ENCODE peak calls at places on chromosomes 7 and 10, in six cellular contexts. V, Q, J, Y, H and G are unnamed samples.

GRCh38 chr7:32501522-32501921 is 6.2 kb downstream of the AVL9 start:
- DNase-seq in J (no peak), V (no peak), H (no peak), Y (no peak), Q (peak), G (no peak)

GRCh38 chr7:22129166-22129565 is 183.5 kb upstream of the CDCA7L start:
- DNase-seq in V (no peak), H (no peak), J (no peak), Q (no peak), Y (no peak), G (no peak)

GRCh38 chr7:23418046-23418445 is 52.2 kb downstream of the IGF2BP3 start:
- DNase-seq in H (no peak), J (peak), V (no peak), Y (no peak), Q (no peak), G (no peak)

GRCh38 chr10:31749293-31749692 is 179.3 kb downstream of the ARHGAP12 start:
- DNase-seq in Y (peak), H (no peak), V (no peak), Q (no peak), J (no peak), G (no peak)

GRCh38 chr7:12315049-12315448 is 88.6 kb downstream of the VWDE start:
- DNase-seq in Q (no peak), J (no peak), H (no peak), V (no peak), Y (no peak), G (no peak)

GRCh38 chr7:35729061-35729783 is 34.3 kb upstream of the HERPUD2 start:
- DNase-seq in J (peak), H (peak), Q (no peak), V (no peak), Y (no peak), G (no peak)

GRCh38 chr10:1101946-1102345 is 45.8 kb downstream of the WDR37 start:
- DNase-seq in Q (no peak), V (no peak), Y (no peak), J (no peak), H (no peak), G (no peak)

GRCh38 chr10:35780970-35781642 is 139.0 kb upstream of the FZD8 start:
- DNase-seq in Q (no peak), H (no peak), J (no peak), Y (no peak), V (no peak), G (no peak)

GRCh38 chr10:45403151-45403550 is 29.1 kb downstream of the ALOX5 start:
- DNase-seq in Q (no peak), V (peak), Y (no peak), H (no peak), J (no peak), G (no peak)

GRCh38 chr7:8612584-8612983 is 179.2 kb downstream of the NXPH1 start:
- DNase-seq in Y (no peak), Q (no peak), H (no peak), J (no peak), V (no peak), G (no peak)

GRCh38 chr7:140417456-140418155 is 13.7 kb downstream of the RAB19 start:
- DNase-seq in V (no peak), H (no peak), J (no peak), Q (no peak), Y (no peak), G (no peak)

GRCh38 chr7:80415522-80415921 is 96.3 kb downstream of the GNAT3 start:
- DNase-seq in H (no peak), J (no peak), Y (no peak), Q (no peak), V (no peak), G (no peak)

GRCh38 chr10:120012566-120012965 is 120.0 kb downstream of the SEC23IP start:
- DNase-seq in H (no peak), J (no peak), Q (peak), V (no peak), Y (no peak), G (no peak)

GRCh38 chr10:131912620-131913019 is 11.8 kb downstream of the PPP2R2D start:
- DNase-seq in V (no peak), Y (no peak), Q (no peak), H (no peak), J (no peak), G (no peak)

GRCh38 chr10:131099028-131099427 is 212.5 kb downstream of the TCERG1L start:
- DNase-seq in H (no peak), J (no peak), Q (no peak), Y (no peak), V (no peak), G (no peak)

GRCh38 chr10:83459124-83459523 is 680.2 kb upstream of the GHITM start:
- DNase-seq in H (no peak), Y (no peak), Q (no peak), J (no peak), V (no peak), G (no peak)

GRCh38 chr7:112876877-112877276 is 86.7 kb upstream of the TMEM168 start:
- DNase-seq in Y (no peak), H (no peak), Q (no peak), V (no peak), J (peak), G (no peak)

GRCh38 chr10:28492556-28492955 is 40.4 kb upstream of the WAC start:
- DNase-seq in H (no peak), Q (no peak), J (peak), Y (no peak), V (no peak), G (no peak)

GRCh38 chr7:83614112-83614511 is 34.8 kb downstream of the SEMA3E start:
- DNase-seq in H (no peak), J (no peak), Y (no peak), Q (no peak), V (peak), G (no peak)

GRCh38 chr7:36040679-36041078 is 112.4 kb upstream of the EEPD1 start:
- DNase-seq in Y (no peak), H (no peak), V (no peak), Q (no peak), J (no peak), G (no peak)

GRCh38 chr7:79453558-79454324 is at the start of gene MAGI2:
- DNase-seq in H (peak), V (peak), Y (peak), Q (peak), J (no peak), G (peak)

GRCh38 chr10:77603529-77603927 is 34.1 kb downstream of the KCNMA1 start:
- DNase-seq in H (peak), Y (no peak), J (peak), V (peak), Q (peak), G (no peak)

GRCh38 chr7:99301496-99301895 is 24.2 kb upstream of the ARPC1A start:
- DNase-seq in V (no peak), H (no peak), Q (no peak), Y (no peak), J (no peak), G (no peak)

GRCh38 chr7:127678330-127678729 is 26.3 kb downstream of the SND1 start:
- DNase-seq in Y (no peak), V (no peak), Q (no peak), J (no peak), H (no peak), G (peak)

GRCh38 chr7:12303507-12303906 is 92.4 kb downstream of the TMEM106B start:
- DNase-seq in V (no peak), J (no peak), Y (no peak), Q (no peak), H (no peak), G (no peak)

GRCh38 chr10:128625926-128626325 is 499.7 kb upstream of the MKI67 start:
- DNase-seq in V (no peak), J (no peak), H (no peak), Y (no peak), Q (no peak), G (no peak)

GRCh38 chr7:1968397-1969111 is 264.2 kb downstream of the MAD1L1 start:
- DNase-seq in J (no peak), H (no peak), Y (no peak), Q (no peak), V (no peak), G (no peak)

GRCh38 chr10:79263951-79264350 is 83.3 kb upstream of the PPIF start:
- DNase-seq in J (no peak), Q (no peak), H (no peak), V (no peak), Y (no peak), G (peak)

GRCh38 chr10:79264942-79265341 is 82.3 kb upstream of the PPIF start:
- DNase-seq in J (no peak), Y (peak), H (no peak), Q (no peak), V (no peak), G (peak)

GRCh38 chr10:79262131-79262530 is 85.1 kb upstream of the PPIF start:
- DNase-seq in V (no peak), J (no peak), H (no peak), Q (no peak), Y (no peak), G (no peak)

GRCh38 chr10:79260803-79261740 is 86.2 kb upstream of the PPIF start:
- DNase-seq in Q (no peak), Y (no peak), V (no peak), J (no peak), H (no peak), G (no peak)

DNA sequence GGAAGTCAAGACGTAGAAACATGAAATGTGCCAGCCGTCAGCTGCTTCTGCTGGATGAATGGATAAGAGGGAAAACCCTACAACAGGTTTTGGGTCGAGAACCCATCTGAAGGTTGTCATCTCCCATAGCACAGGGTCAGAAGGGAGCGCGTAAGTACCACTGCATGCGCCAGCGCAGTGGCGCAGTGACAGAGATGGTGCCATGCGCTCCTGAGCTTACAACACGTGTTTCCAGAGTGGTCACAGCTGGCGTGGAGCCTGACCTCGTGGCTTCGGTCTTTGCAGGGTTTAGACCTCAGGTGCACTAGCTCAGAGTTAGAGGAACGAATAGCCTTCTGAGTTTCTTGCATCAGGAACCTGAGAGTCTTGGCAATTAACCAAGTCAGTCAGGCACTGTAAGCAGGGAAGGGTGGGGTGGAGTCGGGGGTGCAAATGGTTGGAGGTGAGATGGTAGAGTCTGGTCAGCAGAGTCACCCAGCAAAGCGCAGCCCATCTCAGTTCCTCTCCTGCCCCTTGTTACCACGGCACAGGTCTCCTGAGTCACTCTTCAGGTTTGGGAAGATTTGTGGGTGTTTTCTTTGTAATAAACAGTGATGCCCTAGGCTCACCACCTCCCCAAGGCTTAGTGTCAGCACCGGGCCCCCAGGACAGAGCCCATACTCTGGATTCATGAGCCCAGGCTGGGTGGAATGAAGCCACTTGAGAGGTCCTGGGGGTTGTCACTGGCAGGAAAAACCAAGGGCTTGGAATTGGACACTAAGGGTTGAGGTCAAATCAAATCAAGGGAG is 84.1 kb upstream of the PPIF start:
- DNase-seq in V (no peak), Q (no peak), J (no peak), Y (no peak), H (no peak), G (no peak)
- TF ChIP-seq POLR2A in V (no peak), Q (no peak), J (no peak), Y (no peak), H (no peak), G (no peak)

GRCh38 chr10:80413152-80413996 is 5.0 kb downstream of the PRXL2A start:
- DNase-seq in Q (no peak), H (no peak), V (no peak), Y (peak), J (peak), G (peak)
- TF ChIP-seq POLR2A in Q (no peak), H (no peak), V (no peak), Y (no peak), J (no peak), G (no peak)

GRCh38 chr7:96055717-96056116 is 266.2 kb downstream of the SLC25A13 start:
- DNase-seq in Q (no peak), H (no peak), V (no peak), Y (no peak), J (no peak), G (no peak)
- TF ChIP-seq POLR2A in Q (no peak), H (no peak), V (no peak), Y (no peak), J (no peak), G (no peak)

DNA sequence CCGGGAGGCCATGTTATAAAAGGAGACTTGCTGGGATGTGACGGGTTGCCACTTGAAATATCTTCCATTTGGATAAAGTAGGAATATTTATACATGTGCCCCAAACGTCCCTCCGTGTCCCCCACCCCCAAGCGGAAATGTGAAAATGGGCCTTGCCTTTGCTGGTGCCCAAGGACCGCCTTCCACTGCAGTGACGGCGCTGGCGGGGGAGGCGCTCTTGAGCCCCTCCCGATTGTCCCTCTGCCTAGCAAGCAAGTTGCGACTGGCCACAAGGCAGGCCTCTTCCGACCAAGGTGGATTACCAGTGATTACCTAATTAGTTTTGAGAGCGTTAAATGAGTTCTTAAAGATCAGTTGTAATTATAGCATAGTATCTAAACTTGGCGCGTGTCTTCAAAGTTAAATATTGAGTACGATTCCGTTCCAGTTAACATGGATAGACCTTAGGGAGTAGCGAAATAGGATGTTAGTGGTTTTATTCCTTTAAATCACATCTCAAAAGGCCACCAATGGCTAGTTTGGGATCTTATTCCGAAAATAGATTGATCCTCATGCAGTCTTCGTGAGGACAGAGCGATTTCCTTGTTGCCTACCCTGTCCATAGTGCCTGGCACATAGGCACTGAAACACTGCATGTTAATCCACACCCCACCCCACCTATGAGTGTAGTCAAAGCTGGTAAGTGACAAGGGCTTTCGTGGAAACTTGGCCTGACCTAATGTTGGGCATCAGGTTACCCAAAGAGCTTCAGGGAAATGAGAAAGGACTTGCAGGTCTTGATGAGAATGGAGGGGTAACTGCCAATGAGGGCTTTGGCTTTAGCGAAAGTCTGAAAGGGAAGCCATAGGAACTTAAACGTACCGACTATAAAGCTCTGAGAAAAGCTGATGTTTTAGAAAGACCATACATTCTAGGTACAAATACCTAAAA is 1.1 kb downstream of the PPIA start:
- DNase-seq in H (peak), Q (peak), J (peak), Y (peak), V (peak), G (peak)
- TF ChIP-seq POLR2A in H (peak), Q (peak), J (peak), Y (peak), V (peak), G (no peak)

GRCh38 chr10:74474022-74474713 is 323.1 kb downstream of the ADK start:
- DNase-seq in J (no peak), H (no peak), Y (no peak), V (no peak), Q (no peak), G (no peak)
- TF ChIP-seq POLR2A in J (no peak), H (no peak), Y (no peak), V (no peak), Q (no peak), G (no peak)

DNA sequence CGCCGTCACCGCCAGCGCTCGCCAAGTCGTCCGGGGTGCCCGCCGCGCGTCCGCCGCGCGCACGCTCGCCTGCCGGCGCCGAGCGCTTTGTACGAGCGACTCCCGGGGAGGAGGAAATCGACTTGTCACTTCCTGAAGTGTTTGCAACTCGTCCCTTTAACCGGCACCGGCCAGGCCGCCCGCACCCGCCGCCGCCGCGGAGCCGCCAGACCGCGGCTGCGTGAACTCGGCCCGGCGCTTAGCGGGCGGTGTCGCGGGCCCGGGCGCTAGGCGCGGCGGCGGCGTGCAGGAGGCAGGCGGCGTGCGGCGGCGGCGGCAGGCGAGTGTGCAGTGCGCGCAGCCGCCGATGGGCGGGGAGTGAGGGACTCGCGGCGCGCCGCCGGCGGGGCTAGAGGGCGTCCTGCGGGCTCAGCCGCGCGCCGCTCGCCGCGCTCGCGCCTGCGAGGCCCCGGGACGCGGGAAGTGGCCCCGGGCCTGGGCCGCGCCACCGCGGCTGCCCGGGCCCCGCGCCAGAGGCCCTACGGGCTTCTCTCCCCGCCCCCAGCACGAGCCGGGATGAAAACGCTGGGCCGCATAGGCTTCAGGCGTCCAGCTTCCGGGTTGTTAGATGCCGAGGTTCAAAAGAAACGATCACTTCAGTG is at the start of gene FAM53B:
- DNase-seq in Y (peak), J (peak), V (peak), Q (peak), H (peak), G (peak)
- TF ChIP-seq POLR2A in Y (no peak), J (peak), V (no peak), Q (peak), H (no peak), G (peak)